ENCODE peak calls at places on chromosomes 13 and 19, in five cellular contexts. One of them, this sample, is unnamed.

GRCh38 chr19:2271516-2272103 is 10.4 kb downstream of the PEAK3 start:
- DNase-seq in hepatocyte: peak; percentile 43
- DNase-seq in neuronal stem cell: no peak
- DNase-seq in GM23338: no peak
- DNase-seq in IMR-90: peak; percentile 75
- DNase-seq in this sample: peak; percentile 31

GRCh38 chr13:46313441-46314257 is 73.4 kb downstream of the RUBCNL start:
- DNase-seq in hepatocyte: no peak
- DNase-seq in neuronal stem cell: no peak
- DNase-seq in GM23338: no peak
- DNase-seq in IMR-90: no peak
- DNase-seq in this sample: no peak

GRCh38 chr13:57063007-57063406 is 77.7 kb upstream of the PRR20A start:
- DNase-seq in hepatocyte: no peak
- DNase-seq in neuronal stem cell: no peak
- DNase-seq in GM23338: peak; percentile 34
- DNase-seq in IMR-90: no peak
- DNase-seq in this sample: no peak

GRCh38 chr19:10835089-10835753 is 791 bp downstream of the TMED1 start:
- DNase-seq in hepatocyte: no peak
- DNase-seq in neuronal stem cell: no peak
- DNase-seq in GM23338: no peak
- DNase-seq in IMR-90: no peak
- DNase-seq in this sample: peak; percentile 99

GRCh38 chr19:47142779-47143178 is 12.1 kb downstream of the SAE1 start:
- DNase-seq in hepatocyte: no peak
- DNase-seq in neuronal stem cell: no peak
- DNase-seq in GM23338: no peak
- DNase-seq in IMR-90: no peak
- DNase-seq in this sample: no peak

GRCh38 chr13:94313321-94313720 is 166.2 kb downstream of the DCT start:
- DNase-seq in hepatocyte: no peak
- DNase-seq in neuronal stem cell: no peak
- DNase-seq in GM23338: no peak
- DNase-seq in IMR-90: no peak
- DNase-seq in this sample: no peak

GRCh38 chr13:25771208-25771607 is 280.6 kb downstream of the SHISA2 start:
- DNase-seq in hepatocyte: no peak
- DNase-seq in neuronal stem cell: no peak
- DNase-seq in GM23338: no peak
- DNase-seq in IMR-90: no peak
- DNase-seq in this sample: no peak

GRCh38 chr13:50179977-50180376 is 164.7 kb downstream of the KCNRG start:
- DNase-seq in hepatocyte: no peak
- DNase-seq in neuronal stem cell: no peak
- DNase-seq in GM23338: no peak
- DNase-seq in IMR-90: no peak
- DNase-seq in this sample: no peak

GRCh38 chr13:66344770-66345367 is 885.3 kb downstream of the PCDH9 start:
- DNase-seq in hepatocyte: no peak
- DNase-seq in neuronal stem cell: peak; percentile 18
- DNase-seq in GM23338: no peak
- DNase-seq in IMR-90: no peak
- DNase-seq in this sample: no peak

GRCh38 chr13:51834581-51835158 is 10.3 kb downstream of the TMEM272 start:
- DNase-seq in hepatocyte: no peak
- DNase-seq in neuronal stem cell: no peak
- DNase-seq in GM23338: no peak
- DNase-seq in IMR-90: no peak
- DNase-seq in this sample: no peak

GRCh38 chr13:60261432-60262351 is 98.0 kb upstream of the DIAPH3 start:
- DNase-seq in hepatocyte: no peak
- DNase-seq in neuronal stem cell: no peak
- DNase-seq in GM23338: peak; percentile 95
- DNase-seq in IMR-90: no peak
- DNase-seq in this sample: no peak

GRCh38 chr13:23350009-23350408 is 83.5 kb downstream of the SACS start:
- DNase-seq in hepatocyte: peak; percentile 51
- DNase-seq in neuronal stem cell: no peak
- DNase-seq in GM23338: no peak
- DNase-seq in IMR-90: no peak
- DNase-seq in this sample: no peak

GRCh38 chr19:3383121-3383722 is 16.8 kb downstream of the NFIC start:
- DNase-seq in hepatocyte: no peak
- DNase-seq in neuronal stem cell: no peak
- DNase-seq in GM23338: no peak
- DNase-seq in IMR-90: no peak
- DNase-seq in this sample: no peak

GRCh38 chr19:5321851-5322681 is 18.5 kb downstream of the PTPRS start:
- DNase-seq in hepatocyte: no peak
- DNase-seq in neuronal stem cell: no peak
- DNase-seq in GM23338: peak; percentile 65
- DNase-seq in IMR-90: no peak
- DNase-seq in this sample: no peak

GRCh38 chr13:106163426-106163825 is 372.0 kb downstream of the EFNB2 start:
- DNase-seq in hepatocyte: no peak
- DNase-seq in neuronal stem cell: no peak
- DNase-seq in GM23338: no peak
- DNase-seq in IMR-90: no peak
- DNase-seq in this sample: no peak

DNA sequence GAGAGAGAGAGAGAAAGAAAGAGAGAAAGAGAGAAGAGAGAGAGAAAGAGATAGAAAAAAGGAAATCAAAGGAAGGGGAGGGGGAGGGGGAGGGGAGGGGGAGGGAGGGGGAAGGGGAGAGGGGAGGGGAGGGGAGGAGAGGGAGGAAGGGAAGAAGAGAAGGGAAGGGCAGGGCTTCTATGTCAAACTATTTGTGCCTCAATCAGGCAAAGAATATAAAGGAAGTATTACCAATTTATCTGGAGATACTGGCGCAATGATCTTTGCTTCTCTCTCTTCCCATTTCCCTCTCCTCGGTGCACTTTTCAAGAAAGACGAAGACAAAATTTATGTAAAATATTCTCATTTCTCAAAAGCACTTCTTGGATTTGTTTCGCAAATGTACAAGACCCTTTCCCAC is 9.3 kb upstream of the INSR start:
- DNase-seq in hepatocyte: no peak
- DNase-seq in neuronal stem cell: no peak
- DNase-seq in GM23338: no peak
- DNase-seq in IMR-90: no peak
- DNase-seq in this sample: no peak
- H3K4me3 ChIP-seq in hepatocyte: no peak overlapping the region
- H3K4me3 ChIP-seq in neuronal stem cell: no peak overlapping the region
- H3K4me3 ChIP-seq in GM23338: no peak overlapping the region
- H3K4me3 ChIP-seq in IMR-90: no peak overlapping the region
- H3K4me3 ChIP-seq in this sample: no peak overlapping the region

GRCh38 chr13:33869005-33869404 is 51.1 kb downstream of the RFC3 start:
- DNase-seq in hepatocyte: no peak
- DNase-seq in neuronal stem cell: no peak
- DNase-seq in GM23338: no peak
- DNase-seq in IMR-90: no peak
- DNase-seq in this sample: no peak
- H2AFZ ChIP-seq in hepatocyte: no peak overlapping the region
- H2AFZ ChIP-seq in neuronal stem cell: no peak overlapping the region
- H2AFZ ChIP-seq in GM23338: no peak overlapping the region
- H2AFZ ChIP-seq in IMR-90: no peak overlapping the region
- H2AFZ ChIP-seq in this sample: no peak overlapping the region

GRCh38 chr13:58773280-58773859 is 1141.8 kb downstream of the PCDH17 start:
- DNase-seq in hepatocyte: no peak
- DNase-seq in neuronal stem cell: no peak
- DNase-seq in GM23338: no peak
- DNase-seq in IMR-90: no peak
- DNase-seq in this sample: no peak
- H3K4me3 ChIP-seq in hepatocyte: no peak overlapping the region
- H3K4me3 ChIP-seq in neuronal stem cell: no peak overlapping the region
- H3K4me3 ChIP-seq in GM23338: no peak overlapping the region
- H3K4me3 ChIP-seq in IMR-90: no peak overlapping the region
- H3K4me3 ChIP-seq in this sample: no peak overlapping the region

DNA sequence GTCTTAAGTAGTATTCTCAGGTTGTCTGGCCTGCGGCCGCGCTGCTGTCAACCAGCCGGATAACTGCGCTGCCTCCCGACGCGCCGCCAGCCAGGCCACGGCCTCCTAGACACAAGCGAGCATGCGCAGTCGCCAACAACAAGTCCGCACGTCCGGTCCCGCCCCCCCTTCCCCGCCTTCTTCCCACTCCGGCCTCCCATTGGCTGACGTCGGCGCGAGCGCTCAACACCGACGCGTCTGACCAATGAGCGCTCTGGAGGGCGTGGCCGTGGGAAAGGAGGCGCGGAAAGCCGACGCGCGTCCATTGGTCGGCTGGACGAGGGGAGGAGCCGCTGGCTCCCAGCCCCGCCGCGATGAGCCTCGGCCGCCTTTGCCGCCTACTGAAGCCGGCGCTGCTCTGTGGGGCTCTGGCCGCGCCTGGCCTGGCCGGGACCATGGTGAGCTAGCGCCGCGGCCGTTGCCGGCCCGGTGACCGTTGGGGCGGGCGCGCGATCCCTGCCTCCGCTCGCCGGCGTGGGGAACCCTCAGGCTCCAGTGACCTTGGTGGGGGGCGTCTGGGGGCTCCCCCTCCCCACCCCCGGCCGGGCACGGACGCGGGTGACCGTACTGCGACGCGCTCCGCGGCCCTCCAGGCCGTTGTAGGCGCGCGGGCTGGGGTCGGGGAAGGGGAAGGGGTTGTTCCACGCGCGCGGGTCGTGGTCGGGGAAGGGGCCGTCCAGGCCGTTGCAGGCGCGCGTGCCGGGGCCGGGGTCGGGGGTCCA is at the start of gene GPX4:
- DNase-seq in hepatocyte: peak; percentile 100
- DNase-seq in neuronal stem cell: peak; percentile 100
- DNase-seq in GM23338: peak; percentile 100
- DNase-seq in IMR-90: peak; percentile 99
- DNase-seq in this sample: peak; percentile 100
- H2AFZ ChIP-seq in hepatocyte: no peak within 1 kb of the TSS
- H2AFZ ChIP-seq in neuronal stem cell: peak within 1 kb of the TSS; percentile 82
- H2AFZ ChIP-seq in GM23338: no peak within 1 kb of the TSS
- H2AFZ ChIP-seq in IMR-90: peak within 1 kb of the TSS; percentile 70
- H2AFZ ChIP-seq in this sample: peak within 1 kb of the TSS; percentile 76

DNA sequence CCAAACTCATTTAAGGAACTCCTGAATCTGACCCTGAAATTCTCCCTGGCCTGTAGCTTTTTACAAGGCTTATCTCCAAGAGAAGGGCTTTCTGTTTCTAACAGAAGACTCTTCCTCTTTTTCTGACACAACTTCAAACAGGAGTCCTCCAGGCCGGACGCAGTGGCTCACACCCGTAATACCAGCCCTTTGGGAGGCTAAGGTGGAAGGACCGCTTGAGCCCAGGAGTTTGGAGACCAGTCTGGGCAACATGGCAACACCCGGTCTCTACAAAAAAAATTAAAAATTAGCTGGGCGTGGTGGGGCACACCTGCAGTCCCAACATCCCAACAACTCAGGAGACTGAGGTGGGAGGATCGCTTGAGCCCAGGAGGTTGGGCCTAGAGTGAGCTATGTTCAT is 41.8 kb downstream of the CARS2 start:
- DNase-seq in hepatocyte: no peak
- DNase-seq in neuronal stem cell: no peak
- DNase-seq in GM23338: no peak
- DNase-seq in IMR-90: no peak
- DNase-seq in this sample: no peak
- H3K4me3 ChIP-seq in hepatocyte: no peak overlapping the region
- H3K4me3 ChIP-seq in neuronal stem cell: no peak overlapping the region
- H3K4me3 ChIP-seq in GM23338: no peak overlapping the region
- H3K4me3 ChIP-seq in IMR-90: no peak overlapping the region
- H3K4me3 ChIP-seq in this sample: no peak overlapping the region

DNA sequence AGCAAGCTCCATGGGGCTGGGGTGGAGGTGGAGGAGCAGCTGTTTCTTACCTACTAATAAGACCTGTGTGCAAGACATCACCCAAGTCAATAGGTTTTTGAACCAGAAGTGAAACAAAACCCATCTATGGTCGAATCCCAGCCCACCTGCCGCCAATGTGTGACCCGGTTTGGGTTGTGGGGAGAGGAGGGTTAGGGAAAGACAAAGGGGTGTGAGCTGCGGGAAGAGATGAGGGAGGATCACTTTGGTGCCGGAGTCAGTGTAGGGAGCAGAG is 641 bp downstream of the LPAR2 start:
- DNase-seq in hepatocyte: no peak
- DNase-seq in neuronal stem cell: no peak
- DNase-seq in GM23338: no peak
- DNase-seq in IMR-90: no peak
- DNase-seq in this sample: no peak
- H2AFZ ChIP-seq in hepatocyte: peak overlapping the region; percentile 73
- H2AFZ ChIP-seq in neuronal stem cell: no peak overlapping the region
- H2AFZ ChIP-seq in GM23338: no peak overlapping the region
- H2AFZ ChIP-seq in IMR-90: peak overlapping the region; percentile 84
- H2AFZ ChIP-seq in this sample: peak overlapping the region; percentile 9

GRCh38 chr19:41997121-41997850 is 3.3 kb upstream of the ATP1A3 start:
- DNase-seq in hepatocyte: peak; percentile 82
- DNase-seq in neuronal stem cell: peak; percentile 69
- DNase-seq in GM23338: peak; percentile 88
- DNase-seq in IMR-90: peak; percentile 22
- DNase-seq in this sample: peak; percentile 27
- H3K4me3 ChIP-seq in hepatocyte: no peak overlapping the region
- H3K4me3 ChIP-seq in neuronal stem cell: no peak overlapping the region
- H3K4me3 ChIP-seq in GM23338: peak overlapping the region; percentile 58
- H3K4me3 ChIP-seq in IMR-90: no peak overlapping the region
- H3K4me3 ChIP-seq in this sample: no peak overlapping the region

DNA sequence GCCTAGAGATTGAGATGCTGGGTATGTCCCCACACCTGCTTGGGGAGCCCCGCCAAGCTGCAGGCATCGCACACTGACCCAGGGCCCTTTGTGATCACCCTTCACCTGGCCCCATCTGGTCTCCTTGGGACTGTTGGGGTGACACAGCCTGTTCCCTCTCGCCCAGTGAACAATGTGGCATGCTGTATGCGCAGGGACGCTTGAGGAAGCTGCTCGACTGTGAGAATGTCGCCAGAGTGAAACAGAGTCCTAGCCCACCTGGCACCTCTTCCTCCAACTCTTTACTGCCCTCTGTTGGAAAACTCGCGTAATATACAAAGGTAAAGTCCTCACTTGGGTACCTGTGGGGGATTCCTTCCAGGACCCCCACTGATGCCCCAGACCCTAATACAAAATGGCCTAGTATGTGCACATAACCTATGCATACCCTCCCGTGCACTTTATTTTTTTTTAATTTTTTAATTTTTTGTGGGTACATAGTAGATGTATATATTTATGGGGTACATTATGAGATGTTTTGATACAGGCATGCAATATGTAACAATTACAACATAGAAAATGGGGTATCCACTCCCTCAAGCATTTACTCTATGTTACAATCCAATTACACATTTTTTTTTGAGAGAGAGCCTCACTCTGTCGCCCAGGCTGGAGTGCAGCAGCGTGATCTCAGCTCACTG is 9.0 kb downstream of the BLOC1S3 start:
- DNase-seq in hepatocyte: peak; percentile 61
- DNase-seq in neuronal stem cell: no peak
- DNase-seq in GM23338: peak; percentile 93
- DNase-seq in IMR-90: no peak
- DNase-seq in this sample: peak; percentile 61
- H2AFZ ChIP-seq in hepatocyte: no peak overlapping the region
- H2AFZ ChIP-seq in neuronal stem cell: no peak overlapping the region
- H2AFZ ChIP-seq in GM23338: no peak overlapping the region
- H2AFZ ChIP-seq in IMR-90: peak overlapping the region; percentile 71
- H2AFZ ChIP-seq in this sample: peak overlapping the region; percentile 8